ENCODE peak calls at places on chromosomes 16 and 17, in seven cellular contexts. One of them, this sample, is unnamed.

GRCh38 chr17:8803531-8804416 is 4.6 kb upstream of the MFSD6L start:
- DNase-seq in effector memory CD4-positive, alpha-beta T cell: no peak
- DNase-seq in heart left ventricle: no peak
- DNase-seq in OCI-LY7: peak; percentile 37
- DNase-seq in stomach: no peak
- DNase-seq in thoracic aorta: no peak
- DNase-seq in left ventricle myocardium inferior: no peak
- DNase-seq in this sample: no peak

GRCh38 chr17:10316986-10317834 is 55.6 kb downstream of the MYH13 start:
- DNase-seq in effector memory CD4-positive, alpha-beta T cell: no peak
- DNase-seq in heart left ventricle: peak; percentile 57
- DNase-seq in OCI-LY7: peak; percentile 30
- DNase-seq in stomach: peak; percentile 61
- DNase-seq in thoracic aorta: peak; percentile 36
- DNase-seq in left ventricle myocardium inferior: peak; percentile 75
- DNase-seq in this sample: peak; percentile 70

GRCh38 chr17:20987511-20987910 is 55.3 kb downstream of the USP22 start:
- DNase-seq in effector memory CD4-positive, alpha-beta T cell: no peak
- DNase-seq in heart left ventricle: no peak
- DNase-seq in OCI-LY7: no peak
- DNase-seq in stomach: no peak
- DNase-seq in thoracic aorta: no peak
- DNase-seq in left ventricle myocardium inferior: no peak
- DNase-seq in this sample: no peak

GRCh38 chr17:38881600-38882191 is 11.8 kb downstream of the LASP1 start:
- DNase-seq in effector memory CD4-positive, alpha-beta T cell: peak; percentile 27
- DNase-seq in heart left ventricle: peak; percentile 69
- DNase-seq in OCI-LY7: peak; percentile 87
- DNase-seq in stomach: peak; percentile 52
- DNase-seq in thoracic aorta: no peak
- DNase-seq in left ventricle myocardium inferior: peak; percentile 67
- DNase-seq in this sample: peak; percentile 64

GRCh38 chr17:62895650-62896301 is 70.3 kb upstream of the TANC2 start:
- DNase-seq in effector memory CD4-positive, alpha-beta T cell: no peak
- DNase-seq in heart left ventricle: no peak
- DNase-seq in OCI-LY7: no peak
- DNase-seq in stomach: no peak
- DNase-seq in thoracic aorta: no peak
- DNase-seq in left ventricle myocardium inferior: no peak
- DNase-seq in this sample: no peak

GRCh38 chr16:24701521-24701951 is 27.9 kb upstream of the TNRC6A start:
- DNase-seq in effector memory CD4-positive, alpha-beta T cell: no peak
- DNase-seq in heart left ventricle: no peak
- DNase-seq in OCI-LY7: no peak
- DNase-seq in stomach: no peak
- DNase-seq in thoracic aorta: no peak
- DNase-seq in left ventricle myocardium inferior: no peak
- DNase-seq in this sample: no peak

GRCh38 chr17:57993471-57994365 is 5.7 kb upstream of the VEZF1 start:
- DNase-seq in effector memory CD4-positive, alpha-beta T cell: no peak
- DNase-seq in heart left ventricle: no peak
- DNase-seq in OCI-LY7: peak; percentile 65
- DNase-seq in stomach: no peak
- DNase-seq in thoracic aorta: no peak
- DNase-seq in left ventricle myocardium inferior: no peak
- DNase-seq in this sample: no peak

GRCh38 chr17:10059684-10060211 is 138.7 kb downstream of the GAS7 start:
- DNase-seq in effector memory CD4-positive, alpha-beta T cell: no peak
- DNase-seq in heart left ventricle: peak; percentile 69
- DNase-seq in OCI-LY7: no peak
- DNase-seq in stomach: no peak
- DNase-seq in thoracic aorta: no peak
- DNase-seq in left ventricle myocardium inferior: peak; percentile 64
- DNase-seq in this sample: no peak

GRCh38 chr17:76685366-76685765 is 25.4 kb downstream of the MXRA7 start:
- DNase-seq in effector memory CD4-positive, alpha-beta T cell: no peak
- DNase-seq in heart left ventricle: no peak
- DNase-seq in OCI-LY7: no peak
- DNase-seq in stomach: no peak
- DNase-seq in thoracic aorta: no peak
- DNase-seq in left ventricle myocardium inferior: no peak
- DNase-seq in this sample: no peak

GRCh38 chr17:73990290-73990689 is 213.2 kb upstream of the RPL38 start:
- DNase-seq in effector memory CD4-positive, alpha-beta T cell: no peak
- DNase-seq in heart left ventricle: no peak
- DNase-seq in OCI-LY7: no peak
- DNase-seq in stomach: no peak
- DNase-seq in thoracic aorta: no peak
- DNase-seq in left ventricle myocardium inferior: no peak
- DNase-seq in this sample: no peak

GRCh38 chr16:35599429-35600165 is 2140.2 kb downstream of the TP53TG3F start:
- DNase-seq in effector memory CD4-positive, alpha-beta T cell: no peak
- DNase-seq in heart left ventricle: no peak
- DNase-seq in OCI-LY7: no peak
- DNase-seq in stomach: no peak
- DNase-seq in thoracic aorta: no peak
- DNase-seq in left ventricle myocardium inferior: no peak
- DNase-seq in this sample: no peak

GRCh38 chr16:69131167-69131748 is 1.1 kb downstream of the CHTF8 start:
- DNase-seq in effector memory CD4-positive, alpha-beta T cell: no peak
- DNase-seq in heart left ventricle: peak; percentile 34
- DNase-seq in OCI-LY7: peak; percentile 69
- DNase-seq in stomach: no peak
- DNase-seq in thoracic aorta: no peak
- DNase-seq in left ventricle myocardium inferior: no peak
- DNase-seq in this sample: no peak

GRCh38 chr16:17942067-17942466 is 394.5 kb downstream of the NPIPA8 start:
- DNase-seq in effector memory CD4-positive, alpha-beta T cell: no peak
- DNase-seq in heart left ventricle: no peak
- DNase-seq in OCI-LY7: no peak
- DNase-seq in stomach: no peak
- DNase-seq in thoracic aorta: no peak
- DNase-seq in left ventricle myocardium inferior: no peak
- DNase-seq in this sample: no peak

GRCh38 chr17:38415250-38416194 is 12.7 kb upstream of the ARHGAP23 start:
- DNase-seq in effector memory CD4-positive, alpha-beta T cell: no peak
- DNase-seq in heart left ventricle: no peak
- DNase-seq in OCI-LY7: peak; percentile 95
- DNase-seq in stomach: no peak
- DNase-seq in thoracic aorta: no peak
- DNase-seq in left ventricle myocardium inferior: no peak
- DNase-seq in this sample: peak; percentile 69

GRCh38 chr17:32555611-32556310 is 69.0 kb downstream of the CDK5R1 start:
- DNase-seq in effector memory CD4-positive, alpha-beta T cell: no peak
- DNase-seq in heart left ventricle: no peak
- DNase-seq in OCI-LY7: no peak
- DNase-seq in stomach: no peak
- DNase-seq in thoracic aorta: no peak
- DNase-seq in left ventricle myocardium inferior: no peak
- DNase-seq in this sample: no peak

GRCh38 chr17:36149296-36149820 is 27.1 kb downstream of the TBC1D3B start:
- DNase-seq in effector memory CD4-positive, alpha-beta T cell: no peak
- DNase-seq in heart left ventricle: no peak
- DNase-seq in OCI-LY7: no peak
- DNase-seq in stomach: no peak
- DNase-seq in thoracic aorta: peak; percentile 24
- DNase-seq in left ventricle myocardium inferior: peak; percentile 21
- DNase-seq in this sample: no peak

GRCh38 chr16:28609631-28610594 is at the start of gene SULT1A1:
- DNase-seq in effector memory CD4-positive, alpha-beta T cell: no peak
- DNase-seq in heart left ventricle: peak; percentile 68
- DNase-seq in OCI-LY7: no peak
- DNase-seq in stomach: peak; percentile 92
- DNase-seq in thoracic aorta: no peak
- DNase-seq in left ventricle myocardium inferior: peak; percentile 65
- DNase-seq in this sample: peak; percentile 86

GRCh38 chr16:48816393-48816792 is 206.4 kb upstream of the N4BP1 start:
- DNase-seq in effector memory CD4-positive, alpha-beta T cell: no peak
- DNase-seq in heart left ventricle: no peak
- DNase-seq in OCI-LY7: no peak
- DNase-seq in stomach: no peak
- DNase-seq in thoracic aorta: no peak
- DNase-seq in left ventricle myocardium inferior: no peak
- DNase-seq in this sample: no peak

GRCh38 chr17:50765454-50766221 is 1.7 kb downstream of the ANKRD40CL start:
- DNase-seq in effector memory CD4-positive, alpha-beta T cell: no peak
- DNase-seq in heart left ventricle: no peak
- DNase-seq in OCI-LY7: peak; percentile 41
- DNase-seq in stomach: no peak
- DNase-seq in thoracic aorta: no peak
- DNase-seq in left ventricle myocardium inferior: no peak
- DNase-seq in this sample: no peak

DNA sequence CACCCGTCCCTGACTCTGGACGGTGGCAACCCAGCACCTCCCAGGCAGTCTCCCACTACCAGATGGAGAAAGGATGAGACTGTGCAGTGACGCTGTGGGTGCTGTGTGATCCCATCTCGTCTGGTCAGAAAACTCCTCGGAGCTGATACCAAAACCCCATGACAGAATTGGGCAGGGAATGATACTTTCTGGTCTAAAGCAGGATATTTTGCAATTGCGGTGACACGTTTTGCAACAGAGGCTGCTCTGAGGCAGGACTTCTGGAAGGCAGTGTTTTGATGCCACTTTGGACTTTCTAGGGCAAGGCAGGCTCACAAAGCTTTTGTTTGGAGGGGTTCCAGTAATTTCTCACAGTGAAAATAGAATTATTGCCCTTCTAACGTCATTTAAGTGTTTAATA is 2.7 kb upstream of the MEFV start:
- DNase-seq in effector memory CD4-positive, alpha-beta T cell: no peak
- DNase-seq in heart left ventricle: peak; percentile 48
- DNase-seq in OCI-LY7: no peak
- DNase-seq in stomach: peak; percentile 43
- DNase-seq in thoracic aorta: no peak
- DNase-seq in left ventricle myocardium inferior: no peak
- DNase-seq in this sample: peak; percentile 65
- H3K4me1 ChIP-seq in effector memory CD4-positive, alpha-beta T cell: peaks cover 7% of the 10 kb centered on the region
- H3K4me1 ChIP-seq in heart left ventricle: peaks cover 7% of the 10 kb centered on the region
- H3K4me1 ChIP-seq in OCI-LY7: peaks cover 18% of the 10 kb centered on the region
- H3K4me1 ChIP-seq in stomach: no peaks in the 10 kb centered on the region
- H3K4me1 ChIP-seq in thoracic aorta: no peaks in the 10 kb centered on the region
- H3K4me1 ChIP-seq in left ventricle myocardium inferior: peaks cover 11% of the 10 kb centered on the region
- H3K4me1 ChIP-seq in this sample: no peaks in the 10 kb centered on the region

DNA sequence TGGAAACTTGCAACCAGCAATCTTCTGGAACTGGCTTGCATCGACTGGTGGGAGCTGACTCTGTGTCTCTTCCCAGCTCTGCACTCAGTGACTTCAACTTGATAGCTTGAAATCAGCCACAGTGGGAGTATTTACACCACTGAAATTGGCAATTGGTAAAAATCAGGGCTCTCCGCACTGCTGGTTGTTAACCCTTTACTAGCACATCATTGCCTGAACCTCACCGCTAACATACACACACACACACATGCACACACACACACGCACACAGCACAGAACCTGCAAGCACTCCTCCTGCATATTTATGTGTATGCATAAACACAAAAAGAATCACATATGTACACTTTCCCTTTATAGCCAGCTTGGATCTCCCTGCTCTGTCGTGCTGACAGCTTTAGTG is 7.8 kb upstream of the TMIGD1 start:
- DNase-seq in effector memory CD4-positive, alpha-beta T cell: no peak
- DNase-seq in heart left ventricle: no peak
- DNase-seq in OCI-LY7: no peak
- DNase-seq in stomach: no peak
- DNase-seq in thoracic aorta: no peak
- DNase-seq in left ventricle myocardium inferior: no peak
- DNase-seq in this sample: no peak
- H3K27ac ChIP-seq in effector memory CD4-positive, alpha-beta T cell: no peak overlapping the region
- H3K27ac ChIP-seq in heart left ventricle: peak overlapping the region; percentile 64
- H3K27ac ChIP-seq in OCI-LY7: no peak overlapping the region
- H3K27ac ChIP-seq in stomach: no peak overlapping the region
- H3K27ac ChIP-seq in thoracic aorta: no peak overlapping the region
- H3K27ac ChIP-seq in left ventricle myocardium inferior: peak overlapping the region; percentile 84
- H3K27ac ChIP-seq in this sample: peak overlapping the region; percentile 55

GRCh38 chr16:525520-526180 is 1.9 kb upstream of the CAPN15 start:
- DNase-seq in effector memory CD4-positive, alpha-beta T cell: no peak
- DNase-seq in heart left ventricle: no peak
- DNase-seq in OCI-LY7: no peak
- DNase-seq in stomach: no peak
- DNase-seq in thoracic aorta: no peak
- DNase-seq in left ventricle myocardium inferior: no peak
- DNase-seq in this sample: no peak

GRCh38 chr16:524274-525011 is 3.1 kb upstream of the CAPN15 start:
- DNase-seq in effector memory CD4-positive, alpha-beta T cell: no peak
- DNase-seq in heart left ventricle: no peak
- DNase-seq in OCI-LY7: no peak
- DNase-seq in stomach: no peak
- DNase-seq in thoracic aorta: no peak
- DNase-seq in left ventricle myocardium inferior: no peak
- DNase-seq in this sample: no peak

GRCh38 chr16:527015-527903 is at the start of gene CAPN15:
- DNase-seq in effector memory CD4-positive, alpha-beta T cell: peak; percentile 81
- DNase-seq in heart left ventricle: peak; percentile 90
- DNase-seq in OCI-LY7: peak; percentile 92
- DNase-seq in stomach: peak; percentile 90
- DNase-seq in thoracic aorta: peak; percentile 41
- DNase-seq in left ventricle myocardium inferior: peak; percentile 87
- DNase-seq in this sample: peak; percentile 87

GRCh38 chr16:525123-525519 is 2.4 kb upstream of the CAPN15 start:
- DNase-seq in effector memory CD4-positive, alpha-beta T cell: no peak
- DNase-seq in heart left ventricle: no peak
- DNase-seq in OCI-LY7: peak; percentile 11
- DNase-seq in stomach: no peak
- DNase-seq in thoracic aorta: no peak
- DNase-seq in left ventricle myocardium inferior: no peak
- DNase-seq in this sample: no peak

DNA sequence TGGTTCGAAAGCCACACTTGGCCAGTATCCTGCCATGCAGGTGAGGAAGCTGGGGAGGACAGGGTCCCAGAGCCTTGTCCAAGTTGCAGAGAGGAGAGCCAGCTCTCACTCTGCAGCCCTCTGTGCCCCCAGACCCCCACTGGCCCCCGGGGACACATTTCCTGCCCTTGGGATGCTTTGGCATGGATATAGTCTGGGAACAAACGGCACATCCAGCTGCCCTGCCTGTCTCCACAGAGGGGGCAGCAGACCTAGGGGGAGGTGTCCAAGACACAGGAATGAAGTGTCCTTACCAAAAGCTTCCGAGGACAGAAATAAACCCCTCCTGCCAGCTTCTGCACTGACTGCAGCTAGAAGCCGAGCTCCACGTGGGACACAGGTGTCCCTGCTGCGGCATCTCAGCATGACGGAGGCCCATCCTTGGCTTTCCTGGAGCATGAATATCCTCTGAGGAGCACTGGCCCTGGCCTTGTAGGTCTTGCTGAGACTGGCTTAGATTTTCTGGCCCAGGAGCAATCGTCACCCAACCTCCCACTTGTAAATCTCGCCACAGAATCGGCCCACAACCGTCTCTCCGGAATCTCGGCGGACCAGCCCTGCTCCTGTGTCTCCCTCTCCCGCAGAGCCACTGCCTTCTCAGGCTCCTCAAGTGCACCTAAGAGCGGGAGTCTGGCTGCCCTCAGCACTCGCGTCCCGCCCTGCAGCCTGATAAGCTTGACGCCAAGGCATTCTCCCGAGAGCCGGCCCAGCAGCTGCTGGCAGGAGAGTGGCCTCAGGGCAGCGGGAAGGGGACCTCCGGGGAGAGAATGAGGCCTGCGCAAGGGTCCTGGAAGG is 1.1 kb upstream of the CAPN15 start:
- DNase-seq in effector memory CD4-positive, alpha-beta T cell: peak; percentile 11
- DNase-seq in heart left ventricle: peak; percentile 55
- DNase-seq in OCI-LY7: peak; percentile 46
- DNase-seq in stomach: peak; percentile 69
- DNase-seq in thoracic aorta: no peak
- DNase-seq in left ventricle myocardium inferior: peak; percentile 56
- DNase-seq in this sample: peak; percentile 53
- H3K4me1 ChIP-seq in effector memory CD4-positive, alpha-beta T cell: peaks cover 30% of the 10 kb centered on the region
- H3K4me1 ChIP-seq in heart left ventricle: peaks cover 42% of the 10 kb centered on the region
- H3K4me1 ChIP-seq in OCI-LY7: peaks cover 24% of the 10 kb centered on the region
- H3K4me1 ChIP-seq in stomach: peaks cover 40% of the 10 kb centered on the region
- H3K4me1 ChIP-seq in thoracic aorta: peaks cover 19% of the 10 kb centered on the region
- H3K4me1 ChIP-seq in left ventricle myocardium inferior: peaks cover 63% of the 10 kb centered on the region
- H3K4me1 ChIP-seq in this sample: peaks cover 7% of the 10 kb centered on the region

GRCh38 chr16:60740033-60740696 is 1296.1 kb downstream of the CDH8 start:
- DNase-seq in effector memory CD4-positive, alpha-beta T cell: no peak
- DNase-seq in heart left ventricle: no peak
- DNase-seq in OCI-LY7: no peak
- DNase-seq in stomach: no peak
- DNase-seq in thoracic aorta: no peak
- DNase-seq in left ventricle myocardium inferior: no peak
- DNase-seq in this sample: no peak
- H3K27ac ChIP-seq in effector memory CD4-positive, alpha-beta T cell: no peak overlapping the region
- H3K27ac ChIP-seq in heart left ventricle: no peak overlapping the region
- H3K27ac ChIP-seq in OCI-LY7: no peak overlapping the region
- H3K27ac ChIP-seq in stomach: no peak overlapping the region
- H3K27ac ChIP-seq in thoracic aorta: no peak overlapping the region
- H3K27ac ChIP-seq in left ventricle myocardium inferior: no peak overlapping the region
- H3K27ac ChIP-seq in this sample: no peak overlapping the region

This sample was measured in lung.